ENCODE peak calls at places on chromosomes 3 and 15, in seven cellular contexts. Z is astrocyte of the spinal cord, M is activated T-helper 1 cell treated with Interleukin-2 at 50 U/mL for 16 hours, E is AG20443, G is ureter, N is fibroblast of the aortic adventitia, C is progenitor cell of endocrine pancreas. F is an unnamed sample.

GRCh38 chr15:92958105-92958504 is 58.0 kb downstream of the CHD2 start:
- DNase-seq in Z (peak; percentile 69), M (peak; percentile 15), E (no peak), G (no peak), N (no peak), C (no peak), F (no peak)

GRCh38 chr15:64137226-64137833 is 14.2 kb upstream of the SNX22 start:
- DNase-seq in Z (no peak), M (no peak), E (no peak), G (no peak), N (no peak), C (no peak), F (no peak)

GRCh38 chr15:80662129-80662528 is 33.0 kb upstream of the ABHD17C start:
- DNase-seq in Z (no peak), M (no peak), E (no peak), G (no peak), N (peak; percentile 40), C (no peak), F (no peak)

GRCh38 chr3:175057406-175057805 is 198.3 kb downstream of the NAALADL2 start:
- DNase-seq in Z (no peak), M (no peak), E (no peak), G (no peak), N (no peak), C (no peak), F (peak; percentile 4)

GRCh38 chr15:22884344-22884743 is 45.9 kb downstream of the NIPA2 start:
- DNase-seq in Z (no peak), M (no peak), E (no peak), G (no peak), N (no peak), C (no peak), F (no peak)

GRCh38 chr15:99104788-99105515 is at the start of gene SYNM:
- DNase-seq in Z (peak; percentile 69), M (peak; percentile 5), E (peak; percentile 94), G (peak; percentile 78), N (peak; percentile 56), C (peak; percentile 73), F (peak; percentile 92)

GRCh38 chr3:112773864-112774263 is 72.8 kb downstream of the CD200R1L start:
- DNase-seq in Z (peak; percentile 46), M (no peak), E (no peak), G (no peak), N (peak; percentile 52), C (no peak), F (no peak)

GRCh38 chr15:83290236-83290635 is 5.8 kb upstream of the BNC1 start:
- DNase-seq in Z (no peak), M (no peak), E (no peak), G (no peak), N (no peak), C (no peak), F (no peak)

GRCh38 chr3:1183320-1184048 is 90.7 kb downstream of the CNTN6 start:
- DNase-seq in Z (peak; percentile 77), M (no peak), E (no peak), G (no peak), N (peak; percentile 95), C (no peak), F (no peak)

GRCh38 chr3:135007622-135008021 is 212.6 kb downstream of the EPHB1 start:
- DNase-seq in Z (no peak), M (no peak), E (no peak), G (no peak), N (no peak), C (no peak), F (no peak)

GRCh38 chr3:129651316-129652202 is 45.1 kb upstream of the PLXND1 start:
- DNase-seq in Z (peak; percentile 89), M (no peak), E (peak; percentile 60), G (no peak), N (peak; percentile 80), C (no peak), F (no peak)

GRCh38 chr3:142902356-142902755 is 13.5 kb upstream of the PCOLCE2 start:
- DNase-seq in Z (no peak), M (no peak), E (no peak), G (no peak), N (peak; percentile 59), C (no peak), F (no peak)

GRCh38 chr15:43144512-43144911 is 11.1 kb downstream of the TMEM62 start:
- DNase-seq in Z (no peak), M (no peak), E (no peak), G (no peak), N (no peak), C (no peak), F (no peak)

F was measured in retina.